ENCODE peak calls at places on chromosome 16, in five cellular contexts. F is H1, N is GM12892, R is GM12878, E is K562. H is an unnamed sample.

GRCh38 chr16:88489163-88489721 is 36.2 kb downstream of the ZFPM1 start:
- DNase-seq in F (no peak), N (no peak), R (no peak), E (no peak), H (no peak)

GRCh38 chr16:23371368-23371767 is 69.3 kb downstream of the SCNN1B start:
- DNase-seq in F (no peak), N (no peak), R (no peak), E (no peak), H (no peak)

GRCh38 chr16:89110641-89111040 is 17.0 kb downstream of the ACSF3 start:
- DNase-seq in F (no peak), N (no peak), R (no peak), E (no peak), H (no peak)

GRCh38 chr16:9092963-9093477 is 1.6 kb downstream of the HAPSTR1 start:
- DNase-seq in F (peak), N (no peak), R (no peak), E (no peak), H (no peak)

GRCh38 chr16:58692450-58692849 is 7.9 kb upstream of the SLC38A7 start:
- DNase-seq in F (no peak), N (no peak), R (no peak), E (no peak), H (no peak)

GRCh38 chr16:53220585-53220984 is 165.8 kb downstream of the CHD9 start:
- DNase-seq in F (no peak), N (no peak), R (no peak), E (no peak), H (no peak)

GRCh38 chr16:70523621-70524405 is at the start of gene SF3B3:
- DNase-seq in F (peak), N (peak), R (no peak), E (peak), H (peak)

GRCh38 chr16:8564934-8565345 is 25.4 kb downstream of the TMEM114 start:
- DNase-seq in F (no peak), N (no peak), R (no peak), E (no peak), H (no peak)

GRCh38 chr16:4200781-4201137 is 41.1 kb downstream of the SRL start:
- DNase-seq in F (no peak), N (no peak), R (no peak), E (no peak), H (no peak)

GRCh38 chr16:82368041-82368440 is 198.0 kb upstream of the MPHOSPH6 start:
- DNase-seq in F (no peak), N (peak), R (no peak), E (peak), H (peak)

GRCh38 chr16:89207993-89208392 is 7.7 kb upstream of the SLC22A31 start:
- DNase-seq in F (no peak), N (no peak), R (no peak), E (no peak), H (no peak)

GRCh38 chr16:57608462-57609113 is 19.8 kb upstream of the ADGRG1 start:
- DNase-seq in F (no peak), N (no peak), R (no peak), E (no peak), H (no peak)

GRCh38 chr16:49837673-49838360 is 18.1 kb downstream of the ZNF423 start:
- DNase-seq in F (no peak), N (no peak), R (no peak), E (no peak), H (no peak)

GRCh38 chr16:15879255-15879804 is 9.1 kb downstream of the CEP20 start:
- DNase-seq in F (no peak), N (no peak), R (no peak), E (peak), H (no peak)

GRCh38 chr16:75044800-75045361 is 46.1 kb downstream of the ZNRF1 start:
- DNase-seq in F (no peak), N (no peak), R (no peak), E (no peak), H (no peak)

GRCh38 chr16:56013962-56014552 is 138.9 kb upstream of the CES5A start:
- DNase-seq in F (peak), N (no peak), R (no peak), E (peak), H (no peak)

GRCh38 chr16:26645629-26646028 is 421.1 kb upstream of the C16orf82 start:
- DNase-seq in F (peak), N (no peak), R (no peak), E (peak), H (no peak)

GRCh38 chr16:86285421-86285820 is 224.9 kb upstream of the FOXF1 start:
- DNase-seq in F (no peak), N (no peak), R (no peak), E (no peak), H (no peak)

GRCh38 chr16:17744903-17745581 is 274.3 kb upstream of the XYLT1 start:
- DNase-seq in F (peak), N (no peak), R (no peak), E (no peak), H (no peak)

GRCh38 chr16:27920391-27920891 is 143.1 kb downstream of the GSG1L start:
- DNase-seq in F (peak), N (no peak), R (no peak), E (no peak), H (no peak)
- TF ChIP-seq POLR2AphosphoS5 in F (no peak), N (no peak), R (no peak), E (no peak), H (no peak)

GRCh38 chr16:67914758-67915622 is 16.7 kb downstream of the CTRL start:
- DNase-seq in F (no peak), N (no peak), R (no peak), E (no peak), H (no peak)

GRCh38 chr16:67907397-67907796 is 14.3 kb downstream of the PSKH1 start:
- DNase-seq in F (no peak), N (no peak), R (no peak), E (no peak), H (no peak)

GRCh38 chr16:67910162-67910561 is 17.1 kb downstream of the PSKH1 start:
- DNase-seq in F (no peak), N (no peak), R (no peak), E (no peak), H (no peak)

GRCh38 chr16:67909056-67909742 is 16.1 kb downstream of the PSKH1 start:
- DNase-seq in F (no peak), N (no peak), R (no peak), E (no peak), H (no peak)
- TF ChIP-seq POLR2A in F (no peak), N (no peak), R (no peak), E (no peak), H (no peak)

DNA sequence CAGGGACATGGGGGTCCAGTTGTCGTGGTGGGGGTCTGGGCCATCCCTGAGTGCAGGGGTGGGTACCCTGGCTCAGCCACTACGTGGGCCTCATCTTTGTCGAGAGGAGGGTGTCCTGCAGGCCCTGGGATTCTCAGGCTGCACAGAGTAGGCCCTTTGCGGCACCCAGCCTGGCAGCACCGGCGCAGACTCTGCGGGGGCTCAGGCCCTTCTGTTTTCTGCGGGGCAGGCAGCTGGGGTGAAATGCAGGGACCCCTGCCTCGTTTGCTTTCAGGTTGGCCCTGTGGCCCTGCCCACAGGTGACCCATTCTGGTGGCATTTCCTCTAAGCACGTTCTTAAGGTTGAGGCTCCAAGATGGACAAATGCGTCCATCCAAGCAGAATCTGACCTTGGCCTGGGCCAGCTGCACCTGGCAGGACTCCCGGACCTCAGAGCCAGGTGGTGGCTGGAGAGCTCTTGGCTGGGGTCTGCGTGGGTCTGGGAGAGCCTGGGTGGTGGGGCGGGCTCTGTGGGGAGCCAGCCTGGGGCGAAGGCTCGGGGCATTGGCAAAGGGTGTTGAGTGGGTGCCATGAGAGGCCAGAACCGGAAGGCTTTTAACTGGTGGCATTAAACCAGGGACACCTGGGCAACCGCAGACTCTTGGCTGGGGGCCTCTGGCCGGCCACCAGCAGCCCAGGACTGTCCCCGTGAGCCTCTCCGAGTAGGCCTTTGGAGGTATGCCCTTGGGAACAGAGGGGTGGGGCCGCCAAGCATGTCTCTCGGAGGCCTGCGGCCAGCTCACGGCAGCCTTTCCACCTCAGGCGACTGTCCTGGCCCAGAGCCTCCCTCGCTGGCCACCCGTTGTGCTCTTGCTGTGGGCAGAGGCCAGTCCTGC is 16.9 kb downstream of the PRSS27 start:
- DNase-seq in F (no peak), N (no peak), R (no peak), E (no peak), H (no peak)
- TF ChIP-seq TAF1 in F (no peak), N (no peak), R (no peak), E (no peak), H (no peak)

GRCh38 chr16:84555418-84556196 is 51.1 kb upstream of the MEAK7 start:
- DNase-seq in F (peak), N (no peak), R (no peak), E (no peak), H (no peak)
- TF ChIP-seq POLR2AphosphoS5 in F (no peak), N (no peak), R (no peak), E (no peak), H (no peak)

GRCh38 chr16:30747799-30748633 is at the start of gene PHKG2:
- DNase-seq in F (peak), N (peak), R (peak), E (peak), H (peak)
- TF ChIP-seq POLR2A in F (peak), N (peak), R (peak), E (peak), H (peak)

H was measured in GM12891.